ENCODE peak calls at places on chromosomes 2 and 18, in six cellular contexts. One of them, this sample, is unnamed.

GRCh38 chr2:113234721-113235346 is 43.9 kb downstream of the PAX8 start:
- DNase-seq in psoas muscle: no peak
- DNase-seq in dorsolateral prefrontal cortex: no peak
- DNase-seq in GM10248: no peak
- DNase-seq in K562: peak; percentile 47
- DNase-seq in astrocyte of the spinal cord: no peak
- DNase-seq in this sample: no peak

GRCh38 chr2:54629914-54630609 is 93.4 kb upstream of the EML6 start:
- DNase-seq in psoas muscle: peak; percentile 86
- DNase-seq in dorsolateral prefrontal cortex: no peak
- DNase-seq in GM10248: peak; percentile 42
- DNase-seq in K562: no peak
- DNase-seq in astrocyte of the spinal cord: peak; percentile 19
- DNase-seq in this sample: no peak

GRCh38 chr2:165529130-165529529 is 59.6 kb downstream of the CSRNP3 start:
- DNase-seq in psoas muscle: no peak
- DNase-seq in dorsolateral prefrontal cortex: no peak
- DNase-seq in GM10248: no peak
- DNase-seq in K562: no peak
- DNase-seq in astrocyte of the spinal cord: peak; percentile 28
- DNase-seq in this sample: no peak

GRCh38 chr2:70248810-70249438 is 496 bp upstream of the TIA1 start:
- DNase-seq in psoas muscle: no peak
- DNase-seq in dorsolateral prefrontal cortex: peak; percentile 98
- DNase-seq in GM10248: no peak
- DNase-seq in K562: peak; percentile 91
- DNase-seq in astrocyte of the spinal cord: no peak
- DNase-seq in this sample: peak; percentile 90

GRCh38 chr2:191665286-191665685 is 12.7 kb upstream of the NABP1 start:
- DNase-seq in psoas muscle: no peak
- DNase-seq in dorsolateral prefrontal cortex: no peak
- DNase-seq in GM10248: no peak
- DNase-seq in K562: no peak
- DNase-seq in astrocyte of the spinal cord: peak; percentile 59
- DNase-seq in this sample: no peak

GRCh38 chr2:205366336-205367060 is 315.8 kb upstream of the NRP2 start:
- DNase-seq in psoas muscle: no peak
- DNase-seq in dorsolateral prefrontal cortex: no peak
- DNase-seq in GM10248: no peak
- DNase-seq in K562: no peak
- DNase-seq in astrocyte of the spinal cord: no peak
- DNase-seq in this sample: no peak

GRCh38 chr18:78741381-78742340 is 238.0 kb upstream of the SALL3 start:
- DNase-seq in psoas muscle: no peak
- DNase-seq in dorsolateral prefrontal cortex: no peak
- DNase-seq in GM10248: no peak
- DNase-seq in K562: no peak
- DNase-seq in astrocyte of the spinal cord: no peak
- DNase-seq in this sample: no peak

GRCh38 chr2:21270658-21271057 is 146.9 kb downstream of the TDRD15 start:
- DNase-seq in psoas muscle: peak; percentile 60
- DNase-seq in dorsolateral prefrontal cortex: peak; percentile 71
- DNase-seq in GM10248: no peak
- DNase-seq in K562: no peak
- DNase-seq in astrocyte of the spinal cord: no peak
- DNase-seq in this sample: no peak

GRCh38 chr2:74039611-74040010 is 54.9 kb downstream of the TET3 start:
- DNase-seq in psoas muscle: no peak
- DNase-seq in dorsolateral prefrontal cortex: no peak
- DNase-seq in GM10248: no peak
- DNase-seq in K562: no peak
- DNase-seq in astrocyte of the spinal cord: no peak
- DNase-seq in this sample: no peak

GRCh38 chr2:237156131-237156856 is 70.6 kb downstream of the COPS8 start:
- DNase-seq in psoas muscle: peak; percentile 90
- DNase-seq in dorsolateral prefrontal cortex: no peak
- DNase-seq in GM10248: no peak
- DNase-seq in K562: no peak
- DNase-seq in astrocyte of the spinal cord: peak; percentile 95
- DNase-seq in this sample: no peak

GRCh38 chr2:86622878-86623548 is 652 bp downstream of the RNF103 start:
- DNase-seq in psoas muscle: peak; percentile 82
- DNase-seq in dorsolateral prefrontal cortex: no peak
- DNase-seq in GM10248: peak; percentile 76
- DNase-seq in K562: peak; percentile 64
- DNase-seq in astrocyte of the spinal cord: peak; percentile 25
- DNase-seq in this sample: peak; percentile 66

GRCh38 chr2:159228006-159228655 is 58.4 kb downstream of the WDSUB1 start:
- DNase-seq in psoas muscle: no peak
- DNase-seq in dorsolateral prefrontal cortex: no peak
- DNase-seq in GM10248: no peak
- DNase-seq in K562: no peak
- DNase-seq in astrocyte of the spinal cord: peak; percentile 66
- DNase-seq in this sample: no peak

GRCh38 chr2:237951878-237952277 is 14.9 kb upstream of the UBE2F start:
- DNase-seq in psoas muscle: no peak
- DNase-seq in dorsolateral prefrontal cortex: no peak
- DNase-seq in GM10248: no peak
- DNase-seq in K562: no peak
- DNase-seq in astrocyte of the spinal cord: no peak
- DNase-seq in this sample: no peak

GRCh38 chr18:3323900-3324299 is 62.0 kb downstream of the MYL12B start:
- DNase-seq in psoas muscle: no peak
- DNase-seq in dorsolateral prefrontal cortex: no peak
- DNase-seq in GM10248: peak; percentile 31
- DNase-seq in K562: peak; percentile 52
- DNase-seq in astrocyte of the spinal cord: peak; percentile 44
- DNase-seq in this sample: no peak

GRCh38 chr2:241869087-241869961 is at the start of gene RTP5:
- DNase-seq in psoas muscle: no peak
- DNase-seq in dorsolateral prefrontal cortex: no peak
- DNase-seq in GM10248: no peak
- DNase-seq in K562: no peak
- DNase-seq in astrocyte of the spinal cord: no peak
- DNase-seq in this sample: no peak

GRCh38 chr18:25089470-25089869 is 262.5 kb downstream of the ZNF521 start:
- DNase-seq in psoas muscle: no peak
- DNase-seq in dorsolateral prefrontal cortex: no peak
- DNase-seq in GM10248: no peak
- DNase-seq in K562: no peak
- DNase-seq in astrocyte of the spinal cord: no peak
- DNase-seq in this sample: no peak

GRCh38 chr2:98009887-98010760 is 14.4 kb upstream of the TMEM131 start:
- DNase-seq in psoas muscle: no peak
- DNase-seq in dorsolateral prefrontal cortex: no peak
- DNase-seq in GM10248: no peak
- DNase-seq in K562: no peak
- DNase-seq in astrocyte of the spinal cord: no peak
- DNase-seq in this sample: no peak

GRCh38 chr2:102103992-102104871 is 38.3 kb upstream of the IL1R1 start:
- DNase-seq in psoas muscle: peak; percentile 90
- DNase-seq in dorsolateral prefrontal cortex: no peak
- DNase-seq in GM10248: peak; percentile 34
- DNase-seq in K562: peak; percentile 9
- DNase-seq in astrocyte of the spinal cord: peak; percentile 89
- DNase-seq in this sample: no peak

GRCh38 chr18:79926306-79926705 is 25.1 kb downstream of the SLC66A2 start:
- DNase-seq in psoas muscle: peak; percentile 43
- DNase-seq in dorsolateral prefrontal cortex: peak; percentile 14
- DNase-seq in GM10248: no peak
- DNase-seq in K562: no peak
- DNase-seq in astrocyte of the spinal cord: no peak
- DNase-seq in this sample: no peak

GRCh38 chr2:26270363-26270762 is 25.6 kb downstream of the HADHB start:
- DNase-seq in psoas muscle: no peak
- DNase-seq in dorsolateral prefrontal cortex: no peak
- DNase-seq in GM10248: peak; percentile 25
- DNase-seq in K562: no peak
- DNase-seq in astrocyte of the spinal cord: no peak
- DNase-seq in this sample: no peak

GRCh38 chr2:218255441-218255840 is 5.4 kb upstream of the GPBAR1 start:
- DNase-seq in psoas muscle: no peak
- DNase-seq in dorsolateral prefrontal cortex: no peak
- DNase-seq in GM10248: no peak
- DNase-seq in K562: no peak
- DNase-seq in astrocyte of the spinal cord: peak; percentile 29
- DNase-seq in this sample: no peak

GRCh38 chr2:240818543-240819403 is 1.2 kb downstream of the KIF1A start:
- DNase-seq in psoas muscle: peak; percentile 39
- DNase-seq in dorsolateral prefrontal cortex: no peak
- DNase-seq in GM10248: no peak
- DNase-seq in K562: no peak
- DNase-seq in astrocyte of the spinal cord: no peak
- DNase-seq in this sample: no peak

GRCh38 chr2:241408849-241409248 is 52.8 kb downstream of the FARP2 start:
- DNase-seq in psoas muscle: no peak
- DNase-seq in dorsolateral prefrontal cortex: no peak
- DNase-seq in GM10248: no peak
- DNase-seq in K562: no peak
- DNase-seq in astrocyte of the spinal cord: no peak
- DNase-seq in this sample: no peak

GRCh38 chr2:70304501-70304900 is 2.6 kb upstream of the FAM136A start:
- DNase-seq in psoas muscle: no peak
- DNase-seq in dorsolateral prefrontal cortex: no peak
- DNase-seq in GM10248: no peak
- DNase-seq in K562: no peak
- DNase-seq in astrocyte of the spinal cord: no peak
- DNase-seq in this sample: no peak

GRCh38 chr2:132589060-132589765 is 80.8 kb downstream of the LYPD1 start:
- DNase-seq in psoas muscle: no peak
- DNase-seq in dorsolateral prefrontal cortex: no peak
- DNase-seq in GM10248: no peak
- DNase-seq in K562: no peak
- DNase-seq in astrocyte of the spinal cord: no peak
- DNase-seq in this sample: no peak

GRCh38 chr2:132383956-132384355 is 32.6 kb upstream of the GPR39 start:
- DNase-seq in psoas muscle: no peak
- DNase-seq in dorsolateral prefrontal cortex: no peak
- DNase-seq in GM10248: no peak
- DNase-seq in K562: peak; percentile 8
- DNase-seq in astrocyte of the spinal cord: no peak
- DNase-seq in this sample: no peak

GRCh38 chr2:2620604-2621003 is 289.5 kb upstream of the MYT1L start:
- DNase-seq in psoas muscle: no peak
- DNase-seq in dorsolateral prefrontal cortex: no peak
- DNase-seq in GM10248: no peak
- DNase-seq in K562: no peak
- DNase-seq in astrocyte of the spinal cord: no peak
- DNase-seq in this sample: no peak

GRCh38 chr2:236505648-236506047 is 64.0 kb upstream of the ACKR3 start:
- DNase-seq in psoas muscle: no peak
- DNase-seq in dorsolateral prefrontal cortex: no peak
- DNase-seq in GM10248: no peak
- DNase-seq in K562: no peak
- DNase-seq in astrocyte of the spinal cord: no peak
- DNase-seq in this sample: no peak

DNA sequence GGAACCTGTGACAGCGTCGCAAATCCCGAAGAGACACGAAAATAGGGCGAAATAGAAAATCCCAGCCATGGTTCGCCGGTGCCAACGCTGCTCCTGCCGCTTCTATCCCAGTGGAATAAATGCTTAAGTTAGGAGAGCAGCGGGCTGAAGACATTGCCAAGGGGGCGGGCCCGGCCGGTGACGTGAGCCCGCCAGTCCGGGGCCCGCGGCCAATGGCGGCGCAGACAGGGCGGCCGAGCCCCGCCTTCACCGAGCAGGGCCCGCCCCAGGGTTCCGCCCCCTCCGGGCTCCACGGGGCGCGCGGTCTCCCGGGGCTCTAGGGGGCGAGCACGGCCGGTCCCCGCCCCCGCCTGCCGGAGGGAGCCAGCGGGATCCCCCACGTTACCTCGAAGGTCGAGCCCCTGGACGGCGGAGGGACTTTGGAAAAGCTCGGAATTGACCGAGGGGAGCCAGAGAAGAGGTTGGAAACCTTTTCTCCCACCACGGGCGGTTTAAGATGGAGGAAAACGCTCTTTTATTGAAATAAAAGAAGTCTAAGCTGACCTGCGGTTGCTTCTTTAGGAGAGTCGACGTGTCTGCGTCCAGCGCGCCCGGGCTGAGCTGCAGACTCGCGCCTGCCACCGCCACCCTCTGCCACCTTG is at the start of gene EPHA4:
- DNase-seq in psoas muscle: peak; percentile 93
- DNase-seq in dorsolateral prefrontal cortex: peak; percentile 80
- DNase-seq in GM10248: peak; percentile 91
- DNase-seq in K562: peak; percentile 23
- DNase-seq in astrocyte of the spinal cord: peak; percentile 90
- DNase-seq in this sample: peak; percentile 93
- TF ChIP-seq CTCF in psoas muscle: peak; percentile 19
- TF ChIP-seq CTCF in dorsolateral prefrontal cortex: peak; percentile 42
- TF ChIP-seq CTCF in GM10248: peak; percentile 16
- TF ChIP-seq CTCF in K562: no peak
- TF ChIP-seq CTCF in astrocyte of the spinal cord: no peak
- TF ChIP-seq CTCF in this sample: no peak

GRCh38 chr2:108215794-108216211 is 24.0 kb upstream of the SULT1C3 start:
- DNase-seq in psoas muscle: no peak
- DNase-seq in dorsolateral prefrontal cortex: no peak
- DNase-seq in GM10248: no peak
- DNase-seq in K562: peak; percentile 13
- DNase-seq in astrocyte of the spinal cord: peak; percentile 42
- DNase-seq in this sample: no peak
- TF ChIP-seq CTCF in psoas muscle: peak; percentile 14
- TF ChIP-seq CTCF in dorsolateral prefrontal cortex: peak; percentile 30
- TF ChIP-seq CTCF in GM10248: peak; percentile 40
- TF ChIP-seq CTCF in K562: peak; percentile 54
- TF ChIP-seq CTCF in astrocyte of the spinal cord: peak; percentile 61
- TF ChIP-seq CTCF in this sample: no peak

GRCh38 chr2:117771969-117772630 is 42.4 kb upstream of the DDX18 start:
- DNase-seq in psoas muscle: no peak
- DNase-seq in dorsolateral prefrontal cortex: no peak
- DNase-seq in GM10248: peak; percentile 15
- DNase-seq in K562: peak; percentile 12
- DNase-seq in astrocyte of the spinal cord: peak; percentile 38
- DNase-seq in this sample: no peak
- TF ChIP-seq CTCF in psoas muscle: no peak
- TF ChIP-seq CTCF in dorsolateral prefrontal cortex: peak; percentile 64
- TF ChIP-seq CTCF in GM10248: peak; percentile 47
- TF ChIP-seq CTCF in K562: peak; percentile 51
- TF ChIP-seq CTCF in astrocyte of the spinal cord: peak; percentile 37
- TF ChIP-seq CTCF in this sample: peak; percentile 27

DNA sequence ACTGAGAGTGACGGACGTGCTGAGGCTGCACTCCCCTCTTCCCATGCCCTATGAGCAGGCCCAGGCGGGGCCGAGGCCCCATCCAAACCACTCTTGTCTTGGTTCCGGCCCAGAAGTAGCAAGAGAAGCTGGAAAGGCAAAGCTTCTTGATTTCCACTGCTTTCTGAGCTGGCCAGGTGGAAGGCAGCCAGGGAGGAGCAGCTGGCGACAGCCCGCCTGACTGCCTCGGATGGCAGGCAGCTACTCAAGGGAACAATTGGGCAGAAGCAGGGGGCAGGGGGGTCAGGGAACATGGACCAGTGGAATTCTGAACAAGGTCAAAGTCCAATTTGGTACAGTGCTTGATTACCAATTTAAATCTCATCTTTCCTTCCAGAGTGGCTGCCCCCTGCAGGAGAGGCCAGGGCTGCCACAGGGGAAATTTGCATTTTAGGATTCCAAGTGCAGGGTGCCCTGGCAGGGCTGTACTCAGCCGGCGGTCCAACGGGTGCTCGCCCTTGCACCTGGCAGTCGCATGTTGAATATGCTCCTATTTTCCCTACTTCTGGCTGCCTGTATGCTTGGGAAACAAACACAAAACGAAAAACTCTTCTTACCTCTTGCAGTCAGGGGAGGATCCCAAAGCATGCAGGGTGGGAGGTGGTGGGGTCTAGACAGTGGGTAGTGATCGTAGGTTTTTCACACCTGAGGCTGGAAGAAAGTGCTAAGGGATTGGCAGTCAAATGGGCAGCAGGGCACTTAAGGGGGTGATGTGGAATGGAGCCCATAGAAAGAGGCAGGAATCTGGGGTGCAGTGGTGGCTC is 67.3 kb downstream of the LIPG start:
- DNase-seq in psoas muscle: peak; percentile 77
- DNase-seq in dorsolateral prefrontal cortex: peak; percentile 34
- DNase-seq in GM10248: no peak
- DNase-seq in K562: no peak
- DNase-seq in astrocyte of the spinal cord: no peak
- DNase-seq in this sample: no peak
- TF ChIP-seq CTCF in psoas muscle: no peak
- TF ChIP-seq CTCF in dorsolateral prefrontal cortex: peak; percentile 19
- TF ChIP-seq CTCF in GM10248: no peak
- TF ChIP-seq CTCF in K562: peak; percentile 37
- TF ChIP-seq CTCF in astrocyte of the spinal cord: peak; percentile 37
- TF ChIP-seq CTCF in this sample: peak; percentile 24